ENCODE peak calls at places on chromosomes 6 and 20, in ten cellular contexts. R, O, P, H, N, L, K, V, S and F are unnamed samples.

GRCh38 chr6:145070791-145071190 is 664.5 kb downstream of the EPM2A start:
- DNase-seq in N (peak), S (no peak), L (peak), V (no peak), O (peak), R (no peak), P (no peak), H (peak), K (no peak), F (peak)

GRCh38 chr6:153301602-153302001 is 170.5 kb upstream of the RGS17 start:
- DNase-seq in K (no peak), R (no peak), H (no peak), P (no peak), V (no peak), L (no peak), N (no peak), S (no peak), O (no peak), F (peak)

GRCh38 chr20:57698191-57698866 is 11.5 kb downstream of the PMEPA1 start:
- DNase-seq in N (peak), O (peak), K (no peak), H (peak), P (no peak), V (no peak), L (peak), S (peak), R (peak), F (peak)

GRCh38 chr20:63453029-63453523 is 19.4 kb downstream of the KCNQ2 start:
- DNase-seq in K (no peak), H (no peak), O (no peak), N (no peak), L (no peak), V (no peak), S (no peak), R (peak), P (no peak), F (no peak)

GRCh38 chr20:52150440-52151258 is 40.9 kb downstream of the ZFP64 start:
- DNase-seq in S (peak), V (peak), P (no peak), H (peak), O (peak), K (no peak), L (peak), N (peak), R (peak), F (peak)

GRCh38 chr6:20416063-20416454 is 14.4 kb downstream of the E2F3 start:
- DNase-seq in H (no peak), L (no peak), R (no peak), K (no peak), N (no peak), O (no peak), S (no peak), P (no peak), V (no peak), F (no peak)

GRCh38 chr6:106659859-106660258 is 30.5 kb downstream of the QRSL1 start:
- DNase-seq in S (no peak), K (no peak), N (no peak), L (no peak), P (no peak), R (no peak), H (no peak), O (no peak), V (no peak), F (no peak)

GRCh38 chr6:53067307-53067706 is 2.1 kb downstream of the FBXO9 start:
- DNase-seq in V (no peak), H (no peak), K (no peak), R (peak), O (no peak), S (no peak), P (no peak), N (no peak), L (peak), F (no peak)

GRCh38 chr6:132198040-132198439 is 203.2 kb downstream of the MOXD1 start:
- DNase-seq in V (no peak), H (peak), P (no peak), O (peak), K (no peak), S (no peak), N (no peak), L (no peak), R (no peak), F (no peak)

GRCh38 chr6:4607026-4607704 is 169.0 kb upstream of the CDYL start:
- DNase-seq in L (peak), V (no peak), R (peak), K (no peak), P (no peak), N (peak), H (peak), S (peak), O (peak), F (peak)

GRCh38 chr6:35718911-35719381 is 17.9 kb upstream of the ARMC12 start:
- DNase-seq in S (no peak), P (no peak), H (no peak), V (peak), R (no peak), K (no peak), O (peak), L (no peak), N (peak), F (no peak)

GRCh38 chr6:7042056-7042653 is 65.6 kb upstream of the RREB1 start:
- DNase-seq in V (no peak), S (peak), R (peak), H (peak), P (no peak), N (peak), K (no peak), L (no peak), O (peak), F (peak)

DNA sequence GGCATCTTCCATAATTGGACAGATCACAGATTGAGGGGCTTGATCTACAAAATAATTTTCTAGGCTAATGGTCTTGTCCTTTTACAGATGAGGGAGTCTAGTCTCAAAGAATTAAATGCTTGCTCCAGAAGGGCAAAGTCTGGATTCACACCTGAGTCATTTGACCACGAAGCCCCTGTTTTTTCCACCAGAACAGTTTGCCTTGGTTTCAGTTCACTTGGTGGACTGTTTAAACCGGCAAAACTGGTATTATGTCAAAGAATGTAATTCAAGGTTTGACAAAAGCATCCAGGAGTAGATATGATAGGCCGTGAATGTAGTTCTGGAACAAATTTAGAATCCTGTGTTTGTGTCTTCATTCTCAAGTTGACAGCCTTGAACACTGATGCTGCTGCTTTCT is 3.3 kb downstream of the MYO6 start:
- DNase-seq in L (peak), V (no peak), H (no peak), S (no peak), K (no peak), N (peak), R (no peak), O (no peak), P (no peak), F (peak)
- H3K4me3 ChIP-seq in L (no peak), V (no peak), H (no peak), S (no peak), K (no peak), N (no peak), R (no peak), O (no peak), P (no peak), F (no peak)

GRCh38 chr20:15902493-15902892 is 670.8 kb downstream of the KIF16B start:
- DNase-seq in V (peak), K (no peak), L (no peak), S (no peak), O (no peak), H (peak), R (no peak), P (no peak), N (no peak), F (no peak)
- TF ChIP-seq CTCF in V (peak), K (no peak), L (no peak), S (no peak), O (no peak), H (peak), R (no peak), P (no peak), N (peak), F (no peak)

DNA sequence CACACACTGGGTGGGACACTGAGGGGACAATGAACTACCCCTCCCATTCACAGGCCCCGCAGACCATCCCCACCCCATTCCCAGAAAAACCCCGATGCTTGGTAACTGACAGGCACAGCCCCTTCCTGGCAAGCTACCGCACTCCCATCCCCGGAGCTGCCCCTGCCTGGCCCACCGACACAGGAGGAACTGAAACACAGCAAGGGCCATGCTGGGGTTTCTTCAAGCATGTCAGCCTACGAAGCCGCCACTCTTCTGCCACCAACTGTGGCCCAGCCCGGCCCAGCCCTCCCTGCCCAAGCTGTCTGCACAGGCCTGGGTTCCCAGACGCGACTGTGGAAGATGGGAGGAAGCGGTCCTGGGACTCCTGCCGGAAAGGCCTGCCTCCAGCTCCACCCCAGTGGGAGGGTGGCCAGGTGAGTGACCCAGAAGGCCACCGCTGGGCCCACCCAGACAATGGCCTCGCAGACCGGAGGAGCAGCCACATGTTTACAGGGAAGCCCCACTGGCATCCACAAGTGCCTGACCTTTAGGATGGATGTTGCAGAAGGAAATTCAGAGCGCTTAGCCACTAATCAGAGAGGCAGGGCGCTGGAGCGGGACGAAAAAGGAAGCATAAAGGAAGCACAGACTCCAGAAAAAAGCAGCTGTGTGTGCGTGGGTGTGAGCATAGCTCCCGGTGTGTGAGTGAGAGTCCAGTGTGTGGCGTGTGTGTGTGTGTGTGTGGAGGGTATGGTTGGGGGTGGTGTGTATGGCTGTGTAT is 91.5 kb downstream of the PRND start:
- DNase-seq in O (peak), H (no peak), R (peak), N (no peak), P (peak), S (no peak), L (no peak), V (peak), K (no peak), F (no peak)
- H3K4me3 ChIP-seq in O (no peak), H (no peak), R (no peak), N (no peak), P (peak), S (no peak), L (no peak), V (peak), K (no peak), F (no peak)

GRCh38 chr6:3326179-3326971 is 67.6 kb downstream of the PSMG4 start:
- DNase-seq in O (no peak), L (no peak), N (no peak), K (no peak), H (no peak), V (no peak), R (no peak), P (peak), S (no peak), F (no peak)

GRCh38 chr6:3325210-3325609 is 66.5 kb downstream of the PSMG4 start:
- DNase-seq in R (peak), N (peak), H (peak), K (no peak), L (peak), O (peak), V (no peak), S (no peak), P (no peak), F (peak)

GRCh38 chr6:3323148-3323547 is 64.4 kb downstream of the PSMG4 start:
- DNase-seq in N (no peak), O (no peak), H (no peak), V (no peak), R (no peak), K (no peak), P (peak), S (no peak), L (no peak), F (no peak)

GRCh38 chr6:3323696-3324261 is 65.0 kb downstream of the PSMG4 start:
- DNase-seq in S (no peak), P (peak), H (no peak), L (no peak), K (no peak), V (no peak), R (no peak), N (no peak), O (no peak), F (no peak)

GRCh38 chr6:3324262-3324942 is 65.7 kb downstream of the PSMG4 start:
- DNase-seq in L (peak), O (peak), H (peak), K (no peak), V (no peak), S (no peak), N (peak), P (no peak), R (peak), F (peak)
- TF ChIP-seq CTCF in L (no peak), O (no peak), H (no peak), K (no peak), V (no peak), S (no peak), N (no peak), P (no peak), R (no peak), F (no peak)

GRCh38 chr6:31271641-31272357 is at the start of gene HLA-C:
- DNase-seq in O (peak), R (peak), V (peak), H (peak), L (peak), S (peak), P (peak), K (peak), N (peak), F (peak)
- H3K4me3 ChIP-seq in O (peak), R (peak), V (peak), H (peak), L (peak), S (peak), P (peak), K (peak), N (peak), F (peak)

GRCh38 chr6:158869010-158869603 is 49.9 kb upstream of the EZR start:
- DNase-seq in V (peak), P (no peak), K (no peak), H (peak), S (no peak), L (no peak), R (no peak), N (no peak), O (no peak), F (no peak)

GRCh38 chr6:158868122-158868480 is 48.9 kb upstream of the EZR start:
- DNase-seq in S (no peak), P (no peak), L (no peak), V (no peak), O (no peak), N (no peak), R (no peak), H (no peak), K (no peak), F (no peak)

GRCh38 chr6:158870418-158870957 is 51.3 kb upstream of the EZR start:
- DNase-seq in S (no peak), L (no peak), R (no peak), V (peak), O (no peak), P (no peak), K (no peak), N (no peak), H (no peak), F (peak)

GRCh38 chr6:158867381-158868121 is 48.4 kb upstream of the EZR start:
- DNase-seq in P (no peak), K (no peak), R (no peak), O (no peak), N (no peak), L (no peak), S (peak), H (no peak), V (peak), F (peak)

GRCh38 chr6:158869604-158870417 is 50.6 kb upstream of the EZR start:
- DNase-seq in P (peak), N (peak), S (peak), K (peak), H (peak), R (peak), L (peak), V (peak), O (peak), F (peak)
- TF ChIP-seq CTCF in P (peak), N (no peak), S (peak), K (peak), H (peak), R (no peak), L (no peak), V (peak), O (no peak), F (peak)

GRCh38 chr20:45343445-45343866 is 4.8 kb downstream of the SDC4 start:
- DNase-seq in V (no peak), N (no peak), L (no peak), K (no peak), O (no peak), H (no peak), R (no peak), P (no peak), S (peak), F (no peak)
- H3K4me3 ChIP-seq in V (no peak), N (no peak), L (no peak), K (no peak), O (no peak), H (no peak), R (no peak), P (no peak), S (peak), F (peak)